ENCODE peak calls at places on chromosomes 2 and 18, in six cellular contexts. O is bronchial epithelial cell; A is heart right ventricle; R is left lung; M is CD8-positive, alpha-beta T cell; H is GM06990. Z is an unnamed sample.

GRCh38 chr2:2083113-2083757 is 247.8 kb downstream of the MYT1L start:
- DNase-seq in A (no peak), H (no peak), R (no peak), M (no peak), O (peak), Z (no peak)

GRCh38 chr2:100877555-100877954 is 57.6 kb downstream of the NPAS2 start:
- DNase-seq in H (no peak), O (peak), A (no peak), R (no peak), M (no peak), Z (no peak)

GRCh38 chr2:228519561-228519960 is 338.1 kb upstream of the SPHKAP start:
- DNase-seq in O (no peak), M (no peak), A (no peak), R (no peak), H (no peak), Z (no peak)

GRCh38 chr2:31526946-31527345 is 53.8 kb downstream of the SRD5A2 start:
- DNase-seq in R (no peak), H (no peak), O (no peak), A (no peak), M (no peak), Z (no peak)

GRCh38 chr2:37284386-37284785 is 40.2 kb downstream of the PRKD3 start:
- DNase-seq in H (no peak), M (no peak), O (no peak), R (no peak), A (no peak), Z (no peak)

GRCh38 chr18:9951022-9951859 is 37.4 kb downstream of the VAPA start:
- DNase-seq in R (no peak), O (peak), M (no peak), A (no peak), H (no peak), Z (peak)

GRCh38 chr18:39702888-39703287 is 2137.3 kb upstream of the CELF4 start:
- DNase-seq in R (no peak), H (no peak), O (peak), M (no peak), A (no peak), Z (no peak)

GRCh38 chr2:3689998-3690748 is 13.2 kb upstream of the DCDC2C start:
- DNase-seq in M (no peak), O (no peak), A (no peak), H (no peak), R (no peak), Z (no peak)

GRCh38 chr2:185372188-185372587 is 366.4 kb upstream of the FSIP2 start:
- DNase-seq in O (peak), H (no peak), R (no peak), A (no peak), M (no peak), Z (no peak)

GRCh38 chr2:112749755-112750559 is 14.5 kb downstream of the CKAP2L start:
- DNase-seq in H (peak), A (peak), M (peak), R (peak), O (peak), Z (peak)

GRCh38 chr2:233267516-233268245 is 16.2 kb downstream of the ATG16L1 start:
- DNase-seq in R (no peak), H (peak), O (no peak), M (peak), A (no peak), Z (no peak)

GRCh38 chr2:19745318-19746136 is 156.3 kb downstream of the TTC32 start:
- DNase-seq in O (no peak), H (no peak), M (no peak), A (no peak), R (no peak), Z (no peak)

GRCh38 chr2:149606251-149606811 is 18.8 kb upstream of the MMADHC start:
- DNase-seq in R (no peak), M (no peak), H (no peak), A (no peak), O (peak), Z (no peak)

GRCh38 chr18:48446582-48447225 is 37.5 kb upstream of the ZBTB7C start:
- DNase-seq in R (peak), H (peak), M (peak), A (peak), O (peak), Z (peak)

GRCh38 chr2:96143231-96143847 is 1.9 kb downstream of the DUSP2 start:
- DNase-seq in H (no peak), O (no peak), R (peak), A (no peak), M (no peak), Z (no peak)

GRCh38 chr2:75476778-75477177 is 84.0 kb downstream of the EVA1A start:
- DNase-seq in O (peak), M (no peak), H (peak), R (no peak), A (no peak), Z (no peak)

GRCh38 chr2:146523218-146523617 is 1321.6 kb upstream of the ACVR2A start:
- DNase-seq in H (no peak), A (no peak), O (peak), R (no peak), M (no peak), Z (no peak)

GRCh38 chr18:12391487-12392136 is 14.6 kb upstream of the AFG3L2 start:
- DNase-seq in A (peak), H (no peak), R (no peak), M (peak), O (peak), Z (peak)

GRCh38 chr2:139160838-139161237 is 380.6 kb upstream of the NXPH2 start:
- DNase-seq in O (peak), H (no peak), R (no peak), A (no peak), M (no peak), Z (no peak)

GRCh38 chr2:28052691-28053090 is 162.2 kb downstream of the BABAM2 start:
- DNase-seq in O (no peak), H (no peak), M (no peak), A (no peak), R (no peak), Z (no peak)

GRCh38 chr2:52613064-52613463 is 1154.5 kb upstream of the CHAC2 start:
- DNase-seq in R (no peak), M (no peak), O (peak), H (no peak), A (no peak), Z (no peak)

GRCh38 chr18:6729247-6730091 is at the start of gene ARHGAP28:
- DNase-seq in H (peak), R (peak), O (peak), M (no peak), A (peak), Z (peak)
- TF ChIP-seq CTCF in H (peak), R (no peak), O (peak), M (no peak), A (no peak), Z (peak)

DNA sequence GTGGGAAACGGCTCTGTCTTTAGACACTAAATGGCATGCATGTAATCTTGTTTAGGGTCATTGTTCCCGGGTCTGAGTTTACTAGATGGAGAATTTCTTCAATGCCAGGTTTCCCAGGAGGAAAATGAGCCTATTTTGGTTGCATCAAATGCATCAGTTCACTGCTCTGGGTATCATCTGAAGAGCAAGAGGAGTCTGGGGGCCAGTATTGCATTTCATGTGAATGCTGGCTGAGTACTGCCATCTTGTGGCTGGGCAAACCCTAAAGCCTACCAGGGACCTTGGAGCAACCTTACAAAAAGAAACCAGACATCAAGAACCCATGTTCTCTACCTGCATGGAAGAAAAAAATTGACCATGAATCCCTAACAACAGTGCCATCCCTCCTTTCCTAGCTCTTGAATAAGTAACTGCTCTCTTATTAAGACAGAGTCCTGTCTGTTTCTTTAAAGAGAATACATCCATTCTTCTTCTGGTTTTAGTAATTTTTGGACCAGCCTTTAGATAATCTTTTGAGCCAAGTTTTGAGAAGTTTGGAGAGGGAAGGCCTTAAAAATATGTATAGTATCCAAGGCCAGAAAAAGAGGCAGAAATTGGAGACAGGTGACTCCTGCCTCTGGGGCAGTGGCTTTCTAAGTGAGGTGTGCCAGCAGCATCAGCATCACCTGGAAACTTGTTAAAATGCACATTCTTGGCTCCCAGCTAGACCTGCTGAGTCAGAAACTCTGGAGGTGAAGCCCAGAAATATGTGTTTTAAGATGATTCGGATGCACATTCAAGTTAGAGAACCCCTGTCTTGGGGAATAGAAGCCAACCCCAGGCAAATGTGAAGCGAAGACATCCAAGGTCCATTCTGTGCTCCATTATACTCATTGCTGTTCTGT is 261.0 kb upstream of the CXCR4 start:
- DNase-seq in O (peak), A (peak), H (peak), M (peak), R (no peak), Z (peak)
- TF ChIP-seq CTCF in O (peak), A (peak), H (peak), M (peak), R (peak), Z (peak)

GRCh38 chr2:22326250-22326649 is 1058.7 kb upstream of the KLHL29 start:
- DNase-seq in A (no peak), M (no peak), R (no peak), O (no peak), H (no peak), Z (no peak)

DNA sequence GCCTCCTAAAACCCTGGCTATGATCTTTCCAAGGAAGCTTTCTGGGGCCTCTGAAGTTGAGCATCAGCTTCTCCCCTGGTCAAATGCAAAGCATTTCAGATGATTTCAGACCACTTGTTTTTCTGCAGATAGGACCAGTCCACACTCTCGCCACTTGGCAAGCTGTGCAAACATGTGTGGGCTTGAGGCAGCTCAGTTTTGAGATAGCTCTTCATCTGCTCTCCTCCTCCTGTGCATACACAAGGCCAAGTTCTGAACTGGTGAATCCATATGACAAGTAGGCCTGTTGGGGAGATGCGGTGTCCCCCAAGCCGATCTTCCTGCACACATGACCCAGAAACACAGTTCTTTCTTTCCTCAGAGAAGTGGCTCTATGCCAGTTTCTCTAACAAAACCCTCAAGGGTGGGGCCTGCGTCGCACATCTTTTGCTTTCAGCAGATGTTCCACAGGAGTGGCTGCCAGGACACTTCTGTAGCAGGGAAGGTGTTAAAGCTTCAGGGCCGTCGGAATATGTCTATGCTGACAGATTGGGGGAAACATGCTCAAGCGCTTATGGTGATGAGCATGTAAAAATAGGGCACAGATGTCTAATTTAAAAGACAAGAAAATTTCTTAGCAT is 1055.8 kb upstream of the KLHL29 start:
- DNase-seq in M (no peak), R (no peak), O (no peak), H (no peak), A (peak), Z (no peak)
- TF ChIP-seq CTCF in M (no peak), R (no peak), O (no peak), H (no peak), A (no peak), Z (no peak)

GRCh38 chr18:28637897-28638296 is 461.0 kb upstream of the CDH2 start:
- DNase-seq in M (no peak), A (no peak), O (no peak), H (no peak), R (no peak), Z (no peak)
- TF ChIP-seq CTCF in M (no peak), A (no peak), O (no peak), H (no peak), R (no peak), Z (no peak)

DNA sequence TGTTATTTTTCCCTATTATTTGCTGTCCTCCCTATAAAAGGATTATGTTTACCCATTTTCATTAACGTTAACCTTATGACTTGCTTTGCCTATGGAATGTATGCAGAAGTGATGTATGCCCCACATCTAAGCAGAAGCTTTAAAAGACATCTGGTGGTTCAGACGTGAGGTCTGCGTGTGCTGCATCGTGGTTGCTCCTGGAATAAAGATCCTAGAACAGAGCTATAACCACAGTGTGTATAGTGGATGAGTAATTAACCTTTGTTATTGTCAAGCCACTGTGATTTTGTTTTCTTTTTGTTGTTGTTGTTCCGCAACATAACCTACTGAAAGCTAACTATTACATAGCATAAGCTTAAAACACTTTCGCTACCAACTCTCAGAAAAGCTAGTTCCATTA is 20.9 kb upstream of the CFAP36 start:
- DNase-seq in R (no peak), O (no peak), H (no peak), A (no peak), M (no peak), Z (no peak)
- TF ChIP-seq CTCF in R (no peak), O (no peak), H (no peak), A (no peak), M (no peak), Z (no peak)

GRCh38 chr2:221106241-221106640 is 465.9 kb downstream of the EPHA4 start:
- DNase-seq in M (no peak), O (peak), A (no peak), R (no peak), H (no peak), Z (no peak)

GRCh38 chr2:221107424-221107823 is 464.7 kb downstream of the EPHA4 start:
- DNase-seq in H (no peak), A (no peak), R (no peak), M (no peak), O (no peak), Z (no peak)

GRCh38 chr2:221102896-221103688 is 469.0 kb downstream of the EPHA4 start:
- DNase-seq in M (no peak), A (no peak), O (peak), R (no peak), H (no peak), Z (no peak)

GRCh38 chr2:221103930-221104329 is 468.2 kb downstream of the EPHA4 start:
- DNase-seq in O (no peak), H (no peak), A (peak), M (no peak), R (no peak), Z (no peak)

GRCh38 chr2:221104391-221104811 is 467.7 kb downstream of the EPHA4 start:
- DNase-seq in O (peak), M (no peak), H (peak), A (peak), R (peak), Z (peak)
- TF ChIP-seq CTCF in O (peak), M (no peak), H (no peak), A (no peak), R (no peak), Z (no peak)

DNA sequence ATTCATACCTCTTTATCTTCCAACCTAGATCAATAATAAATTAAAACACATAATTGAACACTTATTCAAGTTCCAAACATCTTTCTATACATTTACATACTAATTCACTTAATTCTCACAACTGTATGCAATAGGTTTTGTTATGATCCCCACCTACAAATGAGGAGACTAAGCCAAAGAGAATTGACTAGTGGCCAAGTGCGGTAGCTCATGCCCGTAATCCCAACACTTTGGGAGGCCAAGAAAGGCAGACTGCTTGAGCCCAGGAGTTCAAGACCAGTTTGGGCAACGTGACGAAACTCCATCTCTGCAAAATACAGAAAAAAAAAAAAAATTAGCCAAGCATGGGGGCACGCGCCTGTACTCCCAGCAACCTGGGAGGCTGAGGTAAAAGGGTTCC is 36.8 kb downstream of the KCNG3 start:
- DNase-seq in R (no peak), A (no peak), M (no peak), O (no peak), H (no peak), Z (no peak)
- TF ChIP-seq CTCF in R (no peak), A (no peak), M (no peak), O (no peak), H (peak), Z (no peak)

Z was measured in nephron progenitor cell.